ENCODE peak calls at places on chromosomes 13 and 19, in eight cellular contexts. W is pancreas; F is dorsolateral prefrontal cortex; K is psoas muscle; V is CD4-positive, alpha-beta T cell; D is endodermal cell; M is heart left ventricle; X is substantia nigra. T is an unnamed sample.

GRCh38 chr13:111940892-111941291 is 126.1 kb upstream of the SOX1 start:
- DNase-seq in X (no peak), K (no peak), V (no peak), F (no peak), D (peak; percentile 31), M (no peak), W (no peak), T (no peak)

GRCh38 chr19:50513746-50514345 is at the start of gene ASPDH:
- DNase-seq in W (no peak), D (peak; percentile 54), F (peak; percentile 60), X (peak; percentile 52), K (no peak), M (no peak), V (no peak), T (no peak)

GRCh38 chr19:55070755-55071502 is 4.7 kb upstream of the EPS8L1 start:
- DNase-seq in W (no peak), D (no peak), V (no peak), F (no peak), X (no peak), K (no peak), M (no peak), T (no peak)

GRCh38 chr19:7188682-7189629 is 105.3 kb downstream of the INSR start:
- DNase-seq in V (no peak), F (no peak), K (no peak), X (no peak), D (no peak), W (no peak), M (peak; percentile 61), T (no peak)

GRCh38 chr19:6564393-6564792 is 26.6 kb downstream of the CD70 start:
- DNase-seq in X (no peak), D (no peak), M (no peak), V (no peak), F (no peak), W (no peak), K (no peak), T (no peak)

GRCh38 chr13:41960195-41960699 is 662 bp downstream of the VWA8 start:
- DNase-seq in X (no peak), V (no peak), D (peak; percentile 73), K (no peak), W (no peak), F (no peak), M (no peak), T (no peak)

GRCh38 chr19:50658438-50659317 is 9.4 kb downstream of the C19orf81 start:
- DNase-seq in M (peak; percentile 54), X (peak; percentile 83), V (peak; percentile 47), D (peak; percentile 97), F (peak; percentile 86), K (peak; percentile 60), W (peak; percentile 78), T (peak; percentile 80)

GRCh38 chr19:18428837-18429674 is 8.9 kb downstream of the ISYNA1 start:
- DNase-seq in V (peak; percentile 80), F (peak; percentile 64), K (peak; percentile 83), X (peak; percentile 54), W (peak; percentile 71), D (peak; percentile 97), M (peak; percentile 84), T (peak; percentile 43)

GRCh38 chr13:45954861-45955595 is 97.5 kb downstream of the ZC3H13 start:
- DNase-seq in K (no peak), X (no peak), D (no peak), V (no peak), W (no peak), F (no peak), M (no peak), T (no peak)

GRCh38 chr19:57227461-57227860 is 3.4 kb upstream of the AURKC start:
- DNase-seq in V (no peak), D (peak; percentile 17), X (no peak), K (no peak), M (no peak), F (no peak), W (no peak), T (no peak)

GRCh38 chr19:54469496-54469934 is 3.6 kb downstream of the CDC42EP5 start:
- DNase-seq in W (peak; percentile 74), M (peak; percentile 71), K (peak; percentile 79), D (peak; percentile 47), F (no peak), X (no peak), V (no peak), T (no peak)

GRCh38 chr19:35232912-35233311 is 4.4 kb upstream of the FAM187B start:
- DNase-seq in V (no peak), K (no peak), F (no peak), W (no peak), M (no peak), X (no peak), D (no peak), T (no peak)

GRCh38 chr13:57627663-57628062 is 3.9 kb upstream of the PCDH17 start:
- DNase-seq in F (no peak), W (no peak), V (no peak), K (no peak), M (no peak), X (no peak), D (no peak), T (no peak)

GRCh38 chr13:96090240-96091101 is 564 bp downstream of the HS6ST3 start:
- DNase-seq in W (peak; percentile 46), F (no peak), M (no peak), V (no peak), K (peak; percentile 35), D (peak; percentile 78), X (no peak), T (no peak)

GRCh38 chr13:111994578-111994977 is 72.4 kb upstream of the SOX1 start:
- DNase-seq in X (no peak), F (no peak), K (no peak), D (no peak), W (no peak), V (no peak), M (no peak), T (no peak)

GRCh38 chr13:112236539-112237197 is 139.5 kb upstream of the SPACA7 start:
- DNase-seq in F (no peak), X (no peak), K (no peak), M (no peak), D (no peak), W (no peak), V (no peak), T (no peak)

GRCh38 chr19:35061583-35062373 is 20.3 kb downstream of the HPN start:
- DNase-seq in V (no peak), M (no peak), X (no peak), D (no peak), F (no peak), K (peak; percentile 64), W (no peak), T (no peak)

GRCh38 chr13:109400192-109400591 is 386.2 kb downstream of the IRS2 start:
- DNase-seq in M (no peak), F (no peak), W (no peak), V (no peak), D (no peak), K (no peak), X (no peak), T (peak; percentile 12)

GRCh38 chr19:2600914-2601870 is 101.3 kb downstream of the GNG7 start:
- DNase-seq in D (no peak), F (peak; percentile 9), X (no peak), W (peak; percentile 15), V (no peak), K (no peak), M (no peak), T (no peak)

GRCh38 chr19:2607712-2608601 is 94.5 kb downstream of the GNG7 start:
- DNase-seq in W (peak; percentile 42), D (no peak), X (no peak), F (peak; percentile 25), K (no peak), M (no peak), V (peak; percentile 54), T (peak; percentile 20)

GRCh38 chr19:2603320-2603719 is 99.2 kb downstream of the GNG7 start:
- DNase-seq in M (no peak), F (peak; percentile 45), D (peak; percentile 77), W (peak; percentile 36), K (peak; percentile 73), X (no peak), V (no peak), T (no peak)

GRCh38 chr19:2602391-2603181 is 99.9 kb downstream of the GNG7 start:
- DNase-seq in W (peak; percentile 83), V (no peak), X (peak; percentile 47), D (peak; percentile 92), M (peak; percentile 72), K (peak; percentile 87), F (peak; percentile 73), T (peak; percentile 33)

GRCh38 chr19:2604747-2605329 is 97.7 kb downstream of the GNG7 start:
- DNase-seq in F (peak; percentile 1), M (no peak), V (no peak), D (no peak), X (no peak), W (peak; percentile 6), K (no peak), T (no peak)
- H3K27ac ChIP-seq in F (no peak overlapping the region), M (no peak overlapping the region), V (no peak overlapping the region), D (no peak overlapping the region), X (no peak overlapping the region), W (no peak overlapping the region), K (no peak overlapping the region), T (no peak overlapping the region)

GRCh38 chr19:10418281-10419199 is 1.8 kb upstream of the PDE4A start:
- DNase-seq in X (no peak), D (peak; percentile 72), K (no peak), M (no peak), V (no peak), W (no peak), F (no peak), T (no peak)
- H3K27ac ChIP-seq in X (no peak overlapping the region), D (no peak overlapping the region), K (no peak overlapping the region), M (no peak overlapping the region), V (no peak overlapping the region), W (no peak overlapping the region), F (peak overlapping the region; percentile 79), T (no peak overlapping the region)

DNA sequence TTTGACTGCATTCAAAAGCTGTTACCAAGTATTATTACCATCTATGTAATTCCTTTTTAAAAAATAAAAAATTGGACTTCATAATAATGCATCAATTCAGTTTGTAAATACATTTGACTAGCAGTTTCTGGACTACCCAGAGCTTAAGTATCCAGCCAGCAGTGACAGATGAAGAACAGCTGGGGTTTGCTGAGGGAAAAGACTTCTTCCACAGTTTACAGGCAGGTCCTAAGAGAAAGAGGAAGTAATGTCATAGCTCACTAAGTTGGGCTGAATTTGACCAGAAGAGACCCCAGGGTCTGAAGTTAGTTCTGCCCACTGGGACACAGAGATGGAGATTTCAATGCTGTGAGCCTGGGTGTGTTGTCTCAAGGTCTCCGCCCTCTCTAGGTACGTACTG is 96.4 kb downstream of the MBNL2 start:
- DNase-seq in D (no peak), W (no peak), X (no peak), K (no peak), V (no peak), M (no peak), F (no peak), T (no peak)
- H3K27ac ChIP-seq in D (no peak overlapping the region), W (no peak overlapping the region), X (peak overlapping the region; percentile 66), K (peak overlapping the region; percentile 81), V (no peak overlapping the region), M (peak overlapping the region; percentile 63), F (peak overlapping the region; percentile 78), T (peak overlapping the region; percentile 63)

DNA sequence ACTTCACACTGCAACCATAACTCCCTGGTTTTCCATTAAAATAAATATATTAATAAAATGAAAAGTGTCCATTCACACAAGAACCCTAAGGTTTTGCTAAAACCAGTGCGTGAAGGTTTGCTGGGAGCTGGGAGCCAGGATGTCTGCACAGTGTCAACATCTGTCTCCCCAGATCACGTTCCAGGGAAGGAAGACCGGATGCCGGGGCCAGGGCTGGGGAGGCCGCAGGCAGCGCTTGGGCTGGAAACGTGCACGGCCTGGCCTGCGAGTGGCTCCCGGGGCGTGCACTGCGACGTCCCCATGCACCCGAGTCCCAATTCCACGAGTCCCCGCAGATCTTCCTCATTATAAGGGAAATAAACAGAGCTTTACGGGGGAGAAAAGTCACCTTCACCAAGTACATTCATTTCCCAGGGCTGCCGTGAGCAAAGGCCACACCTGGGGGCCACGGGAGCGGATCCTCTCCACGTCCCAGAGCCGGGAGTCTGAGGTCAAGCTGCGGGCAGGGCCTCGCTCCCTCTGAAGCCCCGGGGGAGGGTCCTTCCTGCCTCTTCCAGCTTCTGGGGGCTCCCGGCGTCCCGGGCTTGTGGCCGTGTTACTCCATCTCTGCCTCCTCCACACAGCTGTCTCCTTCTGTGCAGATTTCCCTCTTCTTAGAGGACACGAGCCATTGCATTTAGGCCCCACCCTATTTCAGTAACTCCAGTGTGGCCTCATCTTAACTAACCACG is 12.9 kb downstream of the SHC2 start:
- DNase-seq in W (no peak), V (no peak), D (no peak), K (no peak), F (no peak), M (peak; percentile 47), X (no peak), T (no peak)
- H3K27ac ChIP-seq in W (no peak overlapping the region), V (no peak overlapping the region), D (no peak overlapping the region), K (no peak overlapping the region), F (no peak overlapping the region), M (peak overlapping the region; percentile 4), X (no peak overlapping the region), T (no peak overlapping the region)

T was measured in caudate nucleus.